ENCODE peak calls at places on chromosomes 6 and 20, in ten cellular contexts. One of them, this sample, is unnamed.

GRCh38 chr6:137849076-137849708 is 17.9 kb upstream of the TNFAIP3 start:
- DNase-seq in RPMI7951: no peak
- DNase-seq in psoas muscle: no peak
- DNase-seq in T follicular helper cell: no peak
- DNase-seq in adrenal gland: no peak
- DNase-seq in sciatic nerve: no peak
- DNase-seq in mucosa of gallbladder: no peak
- DNase-seq in GM12865: no peak
- DNase-seq in stimulated activated naive CD4-positive, alpha-beta T cell treated with Interleukin-2 at 50 U/mL for 16 hours: no peak
- DNase-seq in non-pigmented ciliary epithelial cell: no peak
- DNase-seq in this sample: no peak

GRCh38 chr6:1524040-1524480 is 85.7 kb upstream of the FOXC1 start:
- DNase-seq in RPMI7951: no peak
- DNase-seq in psoas muscle: peak
- DNase-seq in T follicular helper cell: peak
- DNase-seq in adrenal gland: peak
- DNase-seq in sciatic nerve: peak
- DNase-seq in mucosa of gallbladder: peak
- DNase-seq in GM12865: peak
- DNase-seq in stimulated activated naive CD4-positive, alpha-beta T cell treated with Interleukin-2 at 50 U/mL for 16 hours: peak
- DNase-seq in non-pigmented ciliary epithelial cell: no peak
- DNase-seq in this sample: peak

GRCh38 chr6:108423982-108424695 is 129.3 kb downstream of the AFG1L start:
- DNase-seq in RPMI7951: no peak
- DNase-seq in psoas muscle: no peak
- DNase-seq in T follicular helper cell: no peak
- DNase-seq in adrenal gland: no peak
- DNase-seq in sciatic nerve: no peak
- DNase-seq in mucosa of gallbladder: no peak
- DNase-seq in GM12865: no peak
- DNase-seq in stimulated activated naive CD4-positive, alpha-beta T cell treated with Interleukin-2 at 50 U/mL for 16 hours: no peak
- DNase-seq in non-pigmented ciliary epithelial cell: no peak
- DNase-seq in this sample: no peak

GRCh38 chr20:43244647-43245046 is 54.9 kb upstream of the PTPRT start:
- DNase-seq in RPMI7951: no peak
- DNase-seq in psoas muscle: no peak
- DNase-seq in T follicular helper cell: no peak
- DNase-seq in adrenal gland: no peak
- DNase-seq in sciatic nerve: no peak
- DNase-seq in mucosa of gallbladder: no peak
- DNase-seq in GM12865: no peak
- DNase-seq in stimulated activated naive CD4-positive, alpha-beta T cell treated with Interleukin-2 at 50 U/mL for 16 hours: no peak
- DNase-seq in non-pigmented ciliary epithelial cell: no peak
- DNase-seq in this sample: no peak

GRCh38 chr6:23728707-23729106 is 397.3 kb upstream of the NRSN1 start:
- DNase-seq in RPMI7951: no peak
- DNase-seq in psoas muscle: no peak
- DNase-seq in T follicular helper cell: no peak
- DNase-seq in adrenal gland: no peak
- DNase-seq in sciatic nerve: no peak
- DNase-seq in mucosa of gallbladder: no peak
- DNase-seq in GM12865: no peak
- DNase-seq in stimulated activated naive CD4-positive, alpha-beta T cell treated with Interleukin-2 at 50 U/mL for 16 hours: no peak
- DNase-seq in non-pigmented ciliary epithelial cell: no peak
- DNase-seq in this sample: no peak

GRCh38 chr6:138012682-138013081 is 94.5 kb downstream of the PERP start:
- DNase-seq in RPMI7951: no peak
- DNase-seq in psoas muscle: no peak
- DNase-seq in T follicular helper cell: no peak
- DNase-seq in adrenal gland: no peak
- DNase-seq in sciatic nerve: no peak
- DNase-seq in mucosa of gallbladder: peak
- DNase-seq in GM12865: no peak
- DNase-seq in stimulated activated naive CD4-positive, alpha-beta T cell treated with Interleukin-2 at 50 U/mL for 16 hours: no peak
- DNase-seq in non-pigmented ciliary epithelial cell: no peak
- DNase-seq in this sample: no peak

GRCh38 chr6:101195581-101195980 is 197.9 kb upstream of the GRIK2 start:
- DNase-seq in RPMI7951: peak
- DNase-seq in psoas muscle: no peak
- DNase-seq in T follicular helper cell: no peak
- DNase-seq in adrenal gland: no peak
- DNase-seq in sciatic nerve: no peak
- DNase-seq in mucosa of gallbladder: no peak
- DNase-seq in GM12865: no peak
- DNase-seq in stimulated activated naive CD4-positive, alpha-beta T cell treated with Interleukin-2 at 50 U/mL for 16 hours: no peak
- DNase-seq in non-pigmented ciliary epithelial cell: peak
- DNase-seq in this sample: no peak

GRCh38 chr6:8549381-8549780 is 114.0 kb upstream of the SLC35B3 start:
- DNase-seq in RPMI7951: no peak
- DNase-seq in psoas muscle: no peak
- DNase-seq in T follicular helper cell: no peak
- DNase-seq in adrenal gland: no peak
- DNase-seq in sciatic nerve: no peak
- DNase-seq in mucosa of gallbladder: no peak
- DNase-seq in GM12865: no peak
- DNase-seq in stimulated activated naive CD4-positive, alpha-beta T cell treated with Interleukin-2 at 50 U/mL for 16 hours: no peak
- DNase-seq in non-pigmented ciliary epithelial cell: no peak
- DNase-seq in this sample: no peak

GRCh38 chr6:165990216-165990615 is 177.4 kb downstream of the TBXT start:
- DNase-seq in RPMI7951: no peak
- DNase-seq in psoas muscle: no peak
- DNase-seq in T follicular helper cell: no peak
- DNase-seq in adrenal gland: no peak
- DNase-seq in sciatic nerve: no peak
- DNase-seq in mucosa of gallbladder: no peak
- DNase-seq in GM12865: no peak
- DNase-seq in stimulated activated naive CD4-positive, alpha-beta T cell treated with Interleukin-2 at 50 U/mL for 16 hours: no peak
- DNase-seq in non-pigmented ciliary epithelial cell: no peak
- DNase-seq in this sample: no peak

GRCh38 chr20:24990810-24991252 is 1.7 kb downstream of the APMAP start:
- DNase-seq in RPMI7951: peak
- DNase-seq in psoas muscle: no peak
- DNase-seq in T follicular helper cell: no peak
- DNase-seq in adrenal gland: peak
- DNase-seq in sciatic nerve: peak
- DNase-seq in mucosa of gallbladder: no peak
- DNase-seq in GM12865: no peak
- DNase-seq in stimulated activated naive CD4-positive, alpha-beta T cell treated with Interleukin-2 at 50 U/mL for 16 hours: no peak
- DNase-seq in non-pigmented ciliary epithelial cell: no peak
- DNase-seq in this sample: peak

GRCh38 chr6:170187669-170188566 is 103.0 kb downstream of the DLL1 start:
- DNase-seq in RPMI7951: no peak
- DNase-seq in psoas muscle: no peak
- DNase-seq in T follicular helper cell: no peak
- DNase-seq in adrenal gland: no peak
- DNase-seq in sciatic nerve: no peak
- DNase-seq in mucosa of gallbladder: peak
- DNase-seq in GM12865: no peak
- DNase-seq in stimulated activated naive CD4-positive, alpha-beta T cell treated with Interleukin-2 at 50 U/mL for 16 hours: no peak
- DNase-seq in non-pigmented ciliary epithelial cell: no peak
- DNase-seq in this sample: no peak

GRCh38 chr6:82836022-82836575 is 229.5 kb downstream of the UBE3D start:
- DNase-seq in RPMI7951: peak
- DNase-seq in psoas muscle: peak
- DNase-seq in T follicular helper cell: no peak
- DNase-seq in adrenal gland: no peak
- DNase-seq in sciatic nerve: no peak
- DNase-seq in mucosa of gallbladder: no peak
- DNase-seq in GM12865: no peak
- DNase-seq in stimulated activated naive CD4-positive, alpha-beta T cell treated with Interleukin-2 at 50 U/mL for 16 hours: no peak
- DNase-seq in non-pigmented ciliary epithelial cell: no peak
- DNase-seq in this sample: no peak

GRCh38 chr20:64146936-64147451 is 17.3 kb upstream of the MYT1 start:
- DNase-seq in RPMI7951: no peak
- DNase-seq in psoas muscle: no peak
- DNase-seq in T follicular helper cell: no peak
- DNase-seq in adrenal gland: no peak
- DNase-seq in sciatic nerve: no peak
- DNase-seq in mucosa of gallbladder: no peak
- DNase-seq in GM12865: no peak
- DNase-seq in stimulated activated naive CD4-positive, alpha-beta T cell treated with Interleukin-2 at 50 U/mL for 16 hours: no peak
- DNase-seq in non-pigmented ciliary epithelial cell: no peak
- DNase-seq in this sample: peak

GRCh38 chr6:20542927-20543602 is 8.8 kb downstream of the CDKAL1 start:
- DNase-seq in RPMI7951: peak
- DNase-seq in psoas muscle: no peak
- DNase-seq in T follicular helper cell: no peak
- DNase-seq in adrenal gland: no peak
- DNase-seq in sciatic nerve: no peak
- DNase-seq in mucosa of gallbladder: no peak
- DNase-seq in GM12865: peak
- DNase-seq in stimulated activated naive CD4-positive, alpha-beta T cell treated with Interleukin-2 at 50 U/mL for 16 hours: no peak
- DNase-seq in non-pigmented ciliary epithelial cell: peak
- DNase-seq in this sample: no peak

GRCh38 chr6:125989631-125990030 is 3.3 kb downstream of the TRMT11 start:
- DNase-seq in RPMI7951: no peak
- DNase-seq in psoas muscle: no peak
- DNase-seq in T follicular helper cell: no peak
- DNase-seq in adrenal gland: no peak
- DNase-seq in sciatic nerve: no peak
- DNase-seq in mucosa of gallbladder: no peak
- DNase-seq in GM12865: no peak
- DNase-seq in stimulated activated naive CD4-positive, alpha-beta T cell treated with Interleukin-2 at 50 U/mL for 16 hours: no peak
- DNase-seq in non-pigmented ciliary epithelial cell: no peak
- DNase-seq in this sample: no peak

GRCh38 chr20:703426-703825 is 27.8 kb upstream of the SCRT2 start:
- DNase-seq in RPMI7951: no peak
- DNase-seq in psoas muscle: no peak
- DNase-seq in T follicular helper cell: no peak
- DNase-seq in adrenal gland: no peak
- DNase-seq in sciatic nerve: peak
- DNase-seq in mucosa of gallbladder: no peak
- DNase-seq in GM12865: no peak
- DNase-seq in stimulated activated naive CD4-positive, alpha-beta T cell treated with Interleukin-2 at 50 U/mL for 16 hours: no peak
- DNase-seq in non-pigmented ciliary epithelial cell: no peak
- DNase-seq in this sample: no peak